ENCODE peak calls at places on chromosome 10, in five cellular contexts. Y is NCI-H748 treated with DMSO at 0.1 percent for 48 hours, W is T-helper 17 cell, J is T follicular helper cell, I is dermis microvascular lymphatic vessel endothelial cell. T is an unnamed sample.
A peak's percentile ranks its signal among the peaks of the same experiment; 100 is the strongest.

GRCh38 chr10:49011756-49012155 is 72.1 kb upstream of the LRRC18 start:
- DNase-seq in Y (no peak), W (no peak), J (no peak), I (no peak), T (no peak)

GRCh38 chr10:34862892-34863291 is 47.8 kb upstream of the PARD3 start:
- DNase-seq in Y (peak; percentile 58), W (no peak), J (no peak), I (no peak), T (no peak)

GRCh38 chr10:10798021-10798420 is 219.7 kb upstream of the CELF2 start:
- DNase-seq in Y (no peak), W (no peak), J (no peak), I (no peak), T (no peak)

GRCh38 chr10:103554488-103555320 is 61.2 kb downstream of the NEURL1 start:
- DNase-seq in Y (peak; percentile 63), W (no peak), J (no peak), I (no peak), T (peak; percentile 20)

GRCh38 chr10:117768333-117769045 is 225.9 kb downstream of the EMX2 start:
- DNase-seq in Y (no peak), W (no peak), J (no peak), I (no peak), T (no peak)

GRCh38 chr10:94500063-94500462 is 45.5 kb upstream of the HELLS start:
- DNase-seq in Y (no peak), W (no peak), J (no peak), I (no peak), T (no peak)

GRCh38 chr10:101238732-101239105 is 9.5 kb upstream of the LBX1 start:
- DNase-seq in Y (no peak), W (no peak), J (no peak), I (no peak), T (peak; percentile 47)

GRCh38 chr10:31927597-31928530 is 767 bp downstream of the ARHGAP12 start:
- DNase-seq in Y (peak; percentile 16), W (peak; percentile 51), J (peak; percentile 37), I (no peak), T (peak; percentile 50)

GRCh38 chr10:13104697-13105096 is 4.7 kb downstream of the OPTN start:
- DNase-seq in Y (no peak), W (no peak), J (no peak), I (no peak), T (no peak)

GRCh38 chr10:48696535-48696873 is 11.8 kb downstream of the WDFY4 start:
- DNase-seq in Y (no peak), W (no peak), J (no peak), I (no peak), T (no peak)

GRCh38 chr10:113326160-113327111 is 226.4 kb upstream of the HABP2 start:
- DNase-seq in Y (no peak), W (no peak), J (no peak), I (peak; percentile 64), T (peak; percentile 54)

GRCh38 chr10:824946-825345 is 106.6 kb downstream of the LARP4B start:
- DNase-seq in Y (no peak), W (no peak), J (no peak), I (no peak), T (no peak)

GRCh38 chr10:80187465-80188409 is 17.6 kb downstream of the ANXA11 start:
- DNase-seq in Y (peak; percentile 43), W (peak; percentile 77), J (peak; percentile 81), I (no peak), T (peak; percentile 62)

GRCh38 chr10:44898665-44899064 is 12.5 kb upstream of the TMEM72 start:
- DNase-seq in Y (no peak), W (no peak), J (no peak), I (no peak), T (no peak)

GRCh38 chr10:24519950-24520349 is 203.7 kb downstream of the ARHGAP21 start:
- DNase-seq in Y (no peak), W (peak; percentile 14), J (peak; percentile 36), I (no peak), T (peak; percentile 18)

GRCh38 chr10:119375574-119376265 is 166.8 kb downstream of the RGS10 start:
- DNase-seq in Y (no peak), W (no peak), J (no peak), I (no peak), T (no peak)

GRCh38 chr10:68668231-68668630 is 52.8 kb upstream of the CCAR1 start:
- DNase-seq in Y (no peak), W (no peak), J (no peak), I (no peak), T (no peak)

GRCh38 chr10:109974509-109975191 is 33.1 kb upstream of the ADD3 start:
- DNase-seq in Y (no peak), W (no peak), J (no peak), I (no peak), T (no peak)

GRCh38 chr10:72069751-72070501 is 18.4 kb downstream of the SPOCK2 start:
- DNase-seq in Y (no peak), W (no peak), J (no peak), I (no peak), T (no peak)

GRCh38 chr10:75951026-75951589 is 519.7 kb downstream of the LRMDA start:
- DNase-seq in Y (no peak), W (no peak), J (no peak), I (no peak), T (no peak)

GRCh38 chr10:79292789-79293746 is 54.2 kb upstream of the PPIF start:
- DNase-seq in Y (no peak), W (no peak), J (no peak), I (no peak), T (peak; percentile 46)

GRCh38 chr10:126227762-126228134 is 160.5 kb downstream of the ADAM12 start:
- DNase-seq in Y (no peak), W (no peak), J (no peak), I (no peak), T (no peak)

T was measured in activated CD4-positive, alpha-beta T cell treated with anti-CD3 and anti-CD28 coated beads, Interleukin-2, amount 50 U/mL, for 48 hours.